ENCODE peak calls at places on chromosome 1, in six cellular contexts. One of them, this sample, is unnamed.

GRCh38 chr1:201212461-201213055 is 21.9 kb downstream of the IGFN1 start:
- DNase-seq in psoas muscle: no peak
- DNase-seq in HCT116: no peak
- DNase-seq in mammary epithelial cell: no peak
- DNase-seq in neural progenitor cell: no peak
- DNase-seq in endothelial cell of umbilical vein: no peak
- DNase-seq in this sample: no peak

GRCh38 chr1:42739753-42740700 is at the start of gene CLDN19:
- DNase-seq in psoas muscle: no peak
- DNase-seq in HCT116: no peak
- DNase-seq in mammary epithelial cell: no peak
- DNase-seq in neural progenitor cell: peak
- DNase-seq in endothelial cell of umbilical vein: no peak
- DNase-seq in this sample: peak

GRCh38 chr1:90480271-90480835 is 236.7 kb downstream of the BARHL2 start:
- DNase-seq in psoas muscle: no peak
- DNase-seq in HCT116: no peak
- DNase-seq in mammary epithelial cell: no peak
- DNase-seq in neural progenitor cell: no peak
- DNase-seq in endothelial cell of umbilical vein: no peak
- DNase-seq in this sample: no peak

GRCh38 chr1:211715976-211716375 is 40.6 kb upstream of the NEK2 start:
- DNase-seq in psoas muscle: no peak
- DNase-seq in HCT116: no peak
- DNase-seq in mammary epithelial cell: no peak
- DNase-seq in neural progenitor cell: no peak
- DNase-seq in endothelial cell of umbilical vein: no peak
- DNase-seq in this sample: no peak

GRCh38 chr1:174957829-174958228 is 41.9 kb upstream of the CACYBP start:
- DNase-seq in psoas muscle: no peak
- DNase-seq in HCT116: no peak
- DNase-seq in mammary epithelial cell: no peak
- DNase-seq in neural progenitor cell: no peak
- DNase-seq in endothelial cell of umbilical vein: no peak
- DNase-seq in this sample: no peak

GRCh38 chr1:209190591-209191241 is 392.8 kb upstream of the CAMK1G start:
- DNase-seq in psoas muscle: no peak
- DNase-seq in HCT116: peak
- DNase-seq in mammary epithelial cell: peak
- DNase-seq in neural progenitor cell: peak
- DNase-seq in endothelial cell of umbilical vein: peak
- DNase-seq in this sample: peak

GRCh38 chr1:11475718-11476117 is 3.2 kb upstream of the DISP3 start:
- DNase-seq in psoas muscle: no peak
- DNase-seq in HCT116: no peak
- DNase-seq in mammary epithelial cell: no peak
- DNase-seq in neural progenitor cell: no peak
- DNase-seq in endothelial cell of umbilical vein: no peak
- DNase-seq in this sample: no peak

GRCh38 chr1:116513956-116514355 is 56.9 kb downstream of the CD58 start:
- DNase-seq in psoas muscle: no peak
- DNase-seq in HCT116: no peak
- DNase-seq in mammary epithelial cell: no peak
- DNase-seq in neural progenitor cell: no peak
- DNase-seq in endothelial cell of umbilical vein: no peak
- DNase-seq in this sample: no peak

GRCh38 chr1:20787775-20788488 is 825 bp upstream of the HP1BP3 start:
- DNase-seq in psoas muscle: no peak
- DNase-seq in HCT116: no peak
- DNase-seq in mammary epithelial cell: no peak
- DNase-seq in neural progenitor cell: peak
- DNase-seq in endothelial cell of umbilical vein: peak
- DNase-seq in this sample: no peak

GRCh38 chr1:210125143-210125542 is 107.5 kb upstream of the SERTAD4 start:
- DNase-seq in psoas muscle: no peak
- DNase-seq in HCT116: no peak
- DNase-seq in mammary epithelial cell: no peak
- DNase-seq in neural progenitor cell: no peak
- DNase-seq in endothelial cell of umbilical vein: no peak
- DNase-seq in this sample: no peak

GRCh38 chr1:60813051-60813450 is 269.3 kb upstream of the NFIA start:
- DNase-seq in psoas muscle: no peak
- DNase-seq in HCT116: no peak
- DNase-seq in mammary epithelial cell: no peak
- DNase-seq in neural progenitor cell: peak
- DNase-seq in endothelial cell of umbilical vein: no peak
- DNase-seq in this sample: no peak

GRCh38 chr1:10304295-10304694 is 93.9 kb downstream of the KIF1B start:
- DNase-seq in psoas muscle: no peak
- DNase-seq in HCT116: no peak
- DNase-seq in mammary epithelial cell: no peak
- DNase-seq in neural progenitor cell: no peak
- DNase-seq in endothelial cell of umbilical vein: no peak
- DNase-seq in this sample: no peak

GRCh38 chr1:7813677-7814373 is 29.7 kb downstream of the PER3 start:
- DNase-seq in psoas muscle: no peak
- DNase-seq in HCT116: no peak
- DNase-seq in mammary epithelial cell: no peak
- DNase-seq in neural progenitor cell: no peak
- DNase-seq in endothelial cell of umbilical vein: no peak
- DNase-seq in this sample: no peak

GRCh38 chr1:81452693-81453344 is 347.9 kb upstream of the ADGRL2 start:
- DNase-seq in psoas muscle: no peak
- DNase-seq in HCT116: no peak
- DNase-seq in mammary epithelial cell: peak
- DNase-seq in neural progenitor cell: no peak
- DNase-seq in endothelial cell of umbilical vein: no peak
- DNase-seq in this sample: no peak

GRCh38 chr1:209815931-209816338 is 10.0 kb upstream of the IRF6 start:
- DNase-seq in psoas muscle: no peak
- DNase-seq in HCT116: no peak
- DNase-seq in mammary epithelial cell: peak
- DNase-seq in neural progenitor cell: no peak
- DNase-seq in endothelial cell of umbilical vein: no peak
- DNase-seq in this sample: no peak

GRCh38 chr1:98277111-98277510 is 356.3 kb upstream of the DPYD start:
- DNase-seq in psoas muscle: no peak
- DNase-seq in HCT116: no peak
- DNase-seq in mammary epithelial cell: peak
- DNase-seq in neural progenitor cell: no peak
- DNase-seq in endothelial cell of umbilical vein: peak
- DNase-seq in this sample: no peak

GRCh38 chr1:54989473-54989872 is 9.0 kb downstream of the TMEM61 start:
- DNase-seq in psoas muscle: no peak
- DNase-seq in HCT116: no peak
- DNase-seq in mammary epithelial cell: no peak
- DNase-seq in neural progenitor cell: no peak
- DNase-seq in endothelial cell of umbilical vein: no peak
- DNase-seq in this sample: no peak

GRCh38 chr1:167297222-167298214 is 76.8 kb downstream of the POU2F1 start:
- DNase-seq in psoas muscle: no peak
- DNase-seq in HCT116: no peak
- DNase-seq in mammary epithelial cell: no peak
- DNase-seq in neural progenitor cell: peak
- DNase-seq in endothelial cell of umbilical vein: peak
- DNase-seq in this sample: no peak

GRCh38 chr1:28719332-28719619 is 17.5 kb upstream of the YTHDF2 start:
- DNase-seq in psoas muscle: no peak
- DNase-seq in HCT116: no peak
- DNase-seq in mammary epithelial cell: no peak
- DNase-seq in neural progenitor cell: no peak
- DNase-seq in endothelial cell of umbilical vein: no peak
- DNase-seq in this sample: no peak
- TF ChIP-seq CTCF in psoas muscle: no peak
- TF ChIP-seq CTCF in HCT116: no peak
- TF ChIP-seq CTCF in mammary epithelial cell: peak
- TF ChIP-seq CTCF in neural progenitor cell: no peak
- TF ChIP-seq CTCF in endothelial cell of umbilical vein: no peak
- TF ChIP-seq CTCF in this sample: no peak

GRCh38 chr1:153967109-153967999 is at the start of gene CREB3L4:
- DNase-seq in psoas muscle: peak
- DNase-seq in HCT116: peak
- DNase-seq in mammary epithelial cell: peak
- DNase-seq in neural progenitor cell: peak
- DNase-seq in endothelial cell of umbilical vein: peak
- DNase-seq in this sample: peak
- TF ChIP-seq CTCF in psoas muscle: peak
- TF ChIP-seq CTCF in HCT116: peak
- TF ChIP-seq CTCF in mammary epithelial cell: peak
- TF ChIP-seq CTCF in neural progenitor cell: peak
- TF ChIP-seq CTCF in endothelial cell of umbilical vein: peak
- TF ChIP-seq CTCF in this sample: peak

DNA sequence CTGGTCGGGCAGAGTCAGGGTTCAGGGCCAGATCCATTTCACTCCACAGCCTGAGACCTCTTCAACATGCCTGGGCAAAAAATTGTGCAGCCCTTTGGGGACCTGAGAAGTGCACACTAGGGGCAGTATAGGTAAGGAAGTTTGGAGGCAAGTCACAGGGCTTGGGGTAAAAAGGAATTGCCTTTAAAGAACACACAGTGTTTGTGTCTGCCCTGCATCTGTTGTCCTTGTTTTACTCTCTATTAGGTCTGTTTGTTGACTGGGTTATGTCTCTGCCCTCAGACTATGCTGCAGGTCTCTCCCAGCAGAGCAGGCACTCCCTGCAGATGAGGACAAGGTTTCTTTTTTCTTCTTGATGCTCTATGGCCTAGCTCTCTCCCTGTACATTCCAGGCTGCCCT is 22.0 kb downstream of the LDLRAD2 start:
- DNase-seq in psoas muscle: no peak
- DNase-seq in HCT116: no peak
- DNase-seq in mammary epithelial cell: no peak
- DNase-seq in neural progenitor cell: no peak
- DNase-seq in endothelial cell of umbilical vein: no peak
- DNase-seq in this sample: no peak
- TF ChIP-seq CTCF in psoas muscle: no peak
- TF ChIP-seq CTCF in HCT116: no peak
- TF ChIP-seq CTCF in mammary epithelial cell: no peak
- TF ChIP-seq CTCF in neural progenitor cell: no peak
- TF ChIP-seq CTCF in endothelial cell of umbilical vein: peak
- TF ChIP-seq CTCF in this sample: no peak

GRCh38 chr1:180636138-180636537 is 4.3 kb downstream of the XPR1 start:
- DNase-seq in psoas muscle: no peak
- DNase-seq in HCT116: no peak
- DNase-seq in mammary epithelial cell: peak
- DNase-seq in neural progenitor cell: no peak
- DNase-seq in endothelial cell of umbilical vein: peak
- DNase-seq in this sample: no peak
- TF ChIP-seq CTCF in psoas muscle: no peak
- TF ChIP-seq CTCF in HCT116: no peak
- TF ChIP-seq CTCF in mammary epithelial cell: peak
- TF ChIP-seq CTCF in neural progenitor cell: peak
- TF ChIP-seq CTCF in endothelial cell of umbilical vein: no peak
- TF ChIP-seq CTCF in this sample: peak

This sample was measured in progenitor cell of endocrine pancreas.